ENCODE peak calls at places on chromosomes 16 and 17, in nine cellular contexts. B is activated CD8-positive, alpha-beta T cell treated with anti-CD3 and anti-CD28 coated beads, Interleukin-2, amount 10 ng/mL, durations not matched to agents 7 days and 5 days; M is bronchial epithelial cell; Y is activated CD4-positive, alpha-beta memory T cell treated with anti-CD3 and anti-CD28 coated beads, Interleukin-2, amount 10 ng/mL, durations not matched to agents 7 days and 5 days; D is neural progenitor cell; V is NCI-H146; H is mesothelial cell of epicardium; R is hypothalamus; W is left ventricle myocardium inferior. J is an unnamed sample.

GRCh38 chr17:44556114-44556853 is 1.0 kb upstream of the FZD2 start:
- DNase-seq in Y (no peak), M (peak; percentile 35), V (peak; percentile 22), R (no peak), B (peak; percentile 46), D (peak; percentile 98), H (no peak), W (peak; percentile 19), J (no peak)

GRCh38 chr17:67150826-67151225 is 94.2 kb downstream of the HELZ start:
- DNase-seq in M (no peak), D (no peak), B (no peak), H (no peak), R (no peak), W (no peak), V (no peak), Y (no peak), J (no peak)

GRCh38 chr17:33012522-33013033 is 20.9 kb downstream of the SPACA3 start:
- DNase-seq in H (no peak), M (peak; percentile 91), D (no peak), Y (no peak), V (no peak), W (no peak), B (no peak), R (no peak), J (no peak)

GRCh38 chr17:72385482-72385881 is 264.7 kb downstream of the SOX9 start:
- DNase-seq in R (no peak), H (no peak), Y (no peak), D (no peak), M (no peak), B (no peak), W (no peak), V (no peak), J (no peak)

GRCh38 chr17:75228305-75228704 is 22.8 kb downstream of the NUP85 start:
- DNase-seq in R (no peak), Y (no peak), B (no peak), M (no peak), W (no peak), V (no peak), H (no peak), D (no peak), J (no peak)

GRCh38 chr16:79001156-79001997 is 599.2 kb downstream of the MAF start:
- DNase-seq in D (peak; percentile 80), M (no peak), R (no peak), W (no peak), Y (no peak), H (no peak), B (no peak), V (no peak), J (no peak)

GRCh38 chr16:84933774-84934571 is 77.4 kb downstream of the ZDHHC7 start:
- DNase-seq in H (no peak), W (peak; percentile 88), V (no peak), R (no peak), M (no peak), D (no peak), B (no peak), Y (no peak), J (no peak)

GRCh38 chr17:57622886-57623433 is 122.1 kb downstream of the CCDC182 start:
- DNase-seq in R (no peak), M (peak; percentile 48), V (no peak), Y (no peak), D (no peak), H (no peak), B (no peak), W (no peak), J (no peak)

GRCh38 chr16:11138769-11139623 is 117.0 kb downstream of the SOCS1 start:
- DNase-seq in W (no peak), Y (no peak), M (no peak), B (no peak), R (no peak), V (no peak), H (no peak), D (no peak), J (no peak)

GRCh38 chr17:4247981-4248388 is 15.8 kb downstream of the ANKFY1 start:
- DNase-seq in D (no peak), V (no peak), W (no peak), M (peak; percentile 76), Y (no peak), H (no peak), R (no peak), B (no peak), J (no peak)

GRCh38 chr16:17459903-17460521 is 10.7 kb downstream of the XYLT1 start:
- DNase-seq in V (no peak), D (no peak), M (no peak), W (no peak), R (no peak), B (no peak), H (peak; percentile 50), Y (no peak), J (no peak)

GRCh38 chr17:79159926-79160325 is 85.3 kb downstream of the ENGASE start:
- DNase-seq in M (no peak), W (no peak), D (peak; percentile 45), V (no peak), R (no peak), B (no peak), Y (no peak), H (no peak), J (no peak)

GRCh38 chr17:14201087-14201486 is 35.6 kb downstream of the CDRT15 start:
- DNase-seq in Y (peak; percentile 77), R (no peak), W (no peak), H (no peak), B (peak; percentile 68), D (no peak), V (no peak), M (no peak), J (no peak)

GRCh38 chr17:83083368-83084201 is 4.2 kb downstream of the METRNL start:
- DNase-seq in B (peak; percentile 68), W (no peak), Y (peak; percentile 51), R (no peak), V (no peak), H (peak; percentile 73), D (no peak), M (peak; percentile 72), J (no peak)

GRCh38 chr17:57889892-57890856 is 40.3 kb upstream of the MRPS23 start:
- DNase-seq in B (no peak), R (no peak), H (no peak), W (peak; percentile 85), V (no peak), D (no peak), Y (no peak), M (peak; percentile 61), J (no peak)

GRCh38 chr17:10337976-10338375 is 34.8 kb downstream of the MYH13 start:
- DNase-seq in W (no peak), R (no peak), M (no peak), V (no peak), B (no peak), D (no peak), H (no peak), Y (no peak), J (no peak)

GRCh38 chr17:67606896-67607604 is 110.7 kb upstream of the NOL11 start:
- DNase-seq in H (no peak), R (no peak), D (no peak), Y (no peak), M (no peak), B (no peak), W (no peak), V (no peak), J (no peak)

GRCh38 chr17:8968503-8968902 is 3.0 kb upstream of the PIK3R5 start:
- DNase-seq in W (no peak), Y (no peak), B (no peak), D (no peak), V (no peak), M (no peak), H (no peak), R (no peak), J (no peak)

GRCh38 chr16:18068477-18068876 is 268.1 kb downstream of the NPIPA8 start:
- DNase-seq in B (no peak), M (no peak), V (no peak), Y (no peak), D (no peak), H (no peak), R (no peak), W (no peak), J (no peak)

GRCh38 chr16:48041861-48042435 is 113.8 kb downstream of the ABCC12 start:
- DNase-seq in R (no peak), W (no peak), M (no peak), B (no peak), H (no peak), V (peak; percentile 0), Y (no peak), D (peak; percentile 58), J (no peak)

GRCh38 chr17:42809250-42809649 is 10.6 kb downstream of the CNTD1 start:
- DNase-seq in Y (no peak), R (no peak), W (no peak), H (no peak), M (peak; percentile 74), B (no peak), V (no peak), D (no peak), J (no peak)

GRCh38 chr17:72219136-72219823 is 98.5 kb downstream of the SOX9 start:
- DNase-seq in Y (no peak), D (peak; percentile 91), R (no peak), M (no peak), V (no peak), W (no peak), B (no peak), H (no peak), J (no peak)

GRCh38 chr17:63850401-63850800 is 7.9 kb upstream of the SMARCD2 start:
- DNase-seq in H (no peak), W (no peak), B (no peak), M (no peak), R (no peak), Y (no peak), V (no peak), D (no peak), J (no peak)

GRCh38 chr17:81249233-81250040 is 10.3 kb downstream of the NDUFAF8 start:
- DNase-seq in M (no peak), H (no peak), V (peak; percentile 9), W (no peak), D (no peak), R (no peak), Y (no peak), B (no peak), J (no peak)

GRCh38 chr16:80580109-80580832 is 39.5 kb downstream of the DYNLRB2 start:
- DNase-seq in H (no peak), B (peak; percentile 88), M (peak; percentile 23), W (no peak), V (no peak), R (no peak), Y (peak; percentile 85), D (no peak), J (no peak)

GRCh38 chr17:42116705-42117396 is 4.3 kb downstream of the KAT2A start:
- DNase-seq in B (peak; percentile 92), Y (peak; percentile 89), D (peak; percentile 89), M (peak; percentile 61), V (peak; percentile 75), R (peak; percentile 28), H (peak; percentile 82), W (peak; percentile 80), J (peak; percentile 45)

GRCh38 chr17:30824002-30824355 is 513 bp downstream of the CRLF3 start:
- DNase-seq in V (peak; percentile 40), R (no peak), D (no peak), H (no peak), M (no peak), B (peak; percentile 57), W (no peak), Y (peak; percentile 45), J (no peak)

GRCh38 chr17:65538679-65539529 is 22.5 kb downstream of the AXIN2 start:
- DNase-seq in H (no peak), B (no peak), Y (no peak), W (no peak), M (no peak), R (no peak), D (peak; percentile 47), V (no peak), J (no peak)

GRCh38 chr16:22711847-22712246 is 102.1 kb upstream of the HS3ST2 start:
- DNase-seq in R (no peak), H (no peak), B (no peak), M (no peak), V (no peak), D (no peak), Y (no peak), W (no peak), J (no peak)

GRCh38 chr17:50312311-50312710 is 33.6 kb upstream of the XYLT2 start:
- DNase-seq in W (no peak), Y (no peak), V (no peak), H (no peak), D (no peak), M (no peak), B (no peak), R (no peak), J (no peak)

GRCh38 chr16:2904922-2905240 is 6.8 kb upstream of the FLYWCH1 start:
- DNase-seq in R (no peak), Y (no peak), W (no peak), H (no peak), D (no peak), M (no peak), B (no peak), V (peak; percentile 67), J (no peak)

J was measured in pulmonary artery endothelial cell.